ENCODE peak calls at places on chromosome 14, in eight cellular contexts. R is AG09309; Y is glutamatergic neuron; N is dorsolateral prefrontal cortex; L is epithelial cell of esophagus; T is CD4-positive, alpha-beta T cell; K is foreskin keratinocyte; X is foreskin fibroblast. B is an unnamed sample.

GRCh38 chr14:67710209-67710608 is 8.5 kb downstream of the RDH12 start:
- DNase-seq in N (no peak), Y (no peak), K (no peak), X (no peak), T (no peak), R (no peak), L (no peak), B (peak)

GRCh38 chr14:83706555-83706954 is 1823.4 kb upstream of the FLRT2 start:
- DNase-seq in L (no peak), N (no peak), T (no peak), K (no peak), Y (peak), X (peak), R (no peak), B (no peak)

GRCh38 chr14:23095196-23096108 is at the start of gene C14orf119:
- DNase-seq in L (peak), N (peak), T (peak), K (peak), Y (peak), R (peak), X (peak), B (peak)

GRCh38 chr14:100140452-100141132 is 18.9 kb downstream of the DEGS2 start:
- DNase-seq in T (no peak), K (no peak), Y (peak), R (no peak), X (no peak), N (no peak), L (peak), B (no peak)

GRCh38 chr14:75310295-75311059 is 31.8 kb downstream of the FOS start:
- DNase-seq in X (peak), R (no peak), Y (peak), T (no peak), N (peak), L (peak), K (peak), B (no peak)

GRCh38 chr14:103280278-103280917 is 53.6 kb upstream of the EIF5 start:
- DNase-seq in X (no peak), R (no peak), T (no peak), L (no peak), Y (no peak), K (no peak), N (no peak), B (no peak)

GRCh38 chr14:92475451-92476187 is 38.0 kb upstream of the RIN3 start:
- DNase-seq in N (no peak), L (peak), T (no peak), K (no peak), Y (no peak), X (peak), R (no peak), B (no peak)

GRCh38 chr14:104942586-104942985 is 17.9 kb downstream of the PLD4 start:
- DNase-seq in T (no peak), R (no peak), K (no peak), Y (peak), N (no peak), X (no peak), L (no peak), B (peak)

GRCh38 chr14:34874386-34875030 is 652 bp downstream of the BAZ1A start:
- DNase-seq in K (peak), X (peak), Y (peak), L (peak), T (peak), R (no peak), N (peak), B (peak)

GRCh38 chr14:30883508-30884294 is 9.3 kb downstream of the COCH start:
- DNase-seq in X (no peak), N (no peak), T (no peak), R (no peak), L (no peak), K (no peak), Y (no peak), B (no peak)

GRCh38 chr14:90677484-90678045 is 138.7 kb downstream of the TTC7B start:
- DNase-seq in K (no peak), T (no peak), X (peak), R (no peak), N (no peak), Y (no peak), L (peak), B (no peak)

GRCh38 chr14:69475194-69475818 is 9.2 kb upstream of the PLEKHD1 start:
- DNase-seq in N (no peak), R (no peak), X (no peak), T (no peak), L (peak), Y (no peak), K (no peak), B (no peak)

GRCh38 chr14:102530828-102531478 is 21.4 kb upstream of the ANKRD9 start:
- DNase-seq in X (no peak), Y (no peak), T (no peak), N (no peak), K (no peak), L (peak), R (no peak), B (no peak)

GRCh38 chr14:30573203-30573814 is 14.4 kb downstream of the G2E3 start:
- DNase-seq in R (no peak), Y (no peak), T (no peak), K (peak), X (no peak), L (peak), N (no peak), B (no peak)

GRCh38 chr14:49892636-49893308 is at the start of gene ARF6:
- DNase-seq in R (peak), X (peak), Y (peak), T (peak), N (peak), K (peak), L (peak), B (peak)
- TF ChIP-seq CTCF in R (no peak), X (peak), Y (no peak), T (no peak), N (peak), K (peak), L (no peak), B (no peak)

GRCh38 chr14:60488175-60488574 is 2.3 kb upstream of the C14orf39 start:
- DNase-seq in T (no peak), X (no peak), K (no peak), Y (no peak), N (no peak), R (no peak), L (no peak), B (no peak)
- TF ChIP-seq CTCF in T (no peak), X (no peak), K (peak), Y (no peak), N (peak), R (no peak), L (peak), B (no peak)

GRCh38 chr14:77318006-77318553 is 2.6 kb downstream of the POMT2 start:
- DNase-seq in N (no peak), Y (no peak), X (no peak), T (no peak), K (no peak), L (no peak), R (no peak), B (no peak)

GRCh38 chr14:77322209-77322902 is 1.5 kb downstream of the GSTZ1 start:
- DNase-seq in X (no peak), N (no peak), K (no peak), Y (no peak), L (no peak), R (no peak), T (no peak), B (no peak)

GRCh38 chr14:77319416-77319815 is 1.3 kb downstream of the POMT2 start:
- DNase-seq in X (no peak), Y (no peak), K (no peak), L (no peak), R (no peak), N (no peak), T (no peak), B (no peak)

GRCh38 chr14:77322951-77323350 is 2.1 kb downstream of the GSTZ1 start:
- DNase-seq in L (no peak), K (no peak), X (no peak), Y (no peak), T (no peak), N (no peak), R (no peak), B (no peak)

GRCh38 chr14:77320238-77320935 is at the start of gene POMT2:
- DNase-seq in L (peak), Y (peak), T (peak), R (no peak), X (peak), K (peak), N (peak), B (peak)
- TF ChIP-seq CTCF in L (peak), Y (peak), T (peak), R (peak), X (no peak), K (peak), N (peak), B (peak)

GRCh38 chr14:77457115-77457521 is 283 bp downstream of the VIPAS39 start:
- DNase-seq in Y (no peak), N (no peak), K (no peak), R (no peak), T (no peak), L (peak), X (no peak), B (no peak)

GRCh38 chr14:77457522-77458248 is at the start of the genes AHSA1 and VIPAS39:
- DNase-seq in L (peak), Y (peak), K (peak), X (peak), T (peak), R (peak), N (peak), B (peak)

GRCh38 chr14:77455966-77456640 is 1.3 kb downstream of the VIPAS39 start:
- DNase-seq in N (no peak), T (no peak), X (no peak), Y (no peak), R (no peak), K (no peak), L (no peak), B (no peak)

GRCh38 chr14:77458249-77458950 is 507 bp downstream of the AHSA1 start:
- DNase-seq in K (peak), N (no peak), L (peak), Y (peak), R (no peak), T (peak), X (no peak), B (peak)

GRCh38 chr14:77459072-77459723 is 1.3 kb downstream of the AHSA1 start:
- DNase-seq in X (peak), Y (peak), K (peak), N (peak), T (peak), R (peak), L (peak), B (peak)
- TF ChIP-seq CTCF in X (peak), Y (peak), K (peak), N (peak), T (peak), R (peak), L (peak), B (peak)

DNA sequence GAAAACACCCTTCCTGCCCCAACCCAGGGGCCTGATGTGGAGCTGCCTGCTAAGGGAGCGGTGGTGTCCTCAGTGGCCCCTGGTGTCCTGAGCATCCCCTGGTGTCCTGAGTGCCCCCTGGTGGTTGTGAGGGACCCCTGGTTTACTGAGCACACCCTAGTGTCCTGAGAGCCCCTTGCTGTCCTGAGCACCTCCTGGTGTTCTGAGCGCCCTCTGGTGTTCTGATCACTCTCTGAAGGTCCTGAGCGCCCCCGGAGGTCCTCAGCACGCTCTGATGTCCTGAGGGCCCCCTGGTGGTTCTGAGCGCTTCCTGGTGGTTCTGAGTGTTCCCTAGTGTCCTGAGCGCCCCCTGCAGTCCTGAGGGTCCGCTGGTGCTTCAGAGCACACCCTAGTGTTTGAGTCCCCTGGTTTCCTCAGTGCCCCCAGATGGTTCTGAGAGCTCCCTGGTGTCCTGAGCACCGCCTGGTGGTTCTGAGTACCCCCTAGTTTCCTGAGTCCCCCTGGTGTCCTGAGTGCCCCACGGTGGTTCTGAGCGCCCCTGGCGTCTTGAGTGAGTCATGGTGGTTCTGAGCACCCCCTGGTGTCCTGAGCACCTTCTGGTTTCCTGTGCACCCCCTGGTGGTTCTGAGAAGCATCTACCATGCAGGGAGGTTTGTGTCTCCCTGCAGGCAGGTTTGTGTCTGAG is 1004.2 kb downstream of the TMEM121 start:
- DNase-seq in X (no peak), K (no peak), L (no peak), T (peak), Y (no peak), R (no peak), N (no peak), B (no peak)
- TF ChIP-seq CTCF in X (no peak), K (no peak), L (no peak), T (peak), Y (no peak), R (no peak), N (no peak), B (no peak)

DNA sequence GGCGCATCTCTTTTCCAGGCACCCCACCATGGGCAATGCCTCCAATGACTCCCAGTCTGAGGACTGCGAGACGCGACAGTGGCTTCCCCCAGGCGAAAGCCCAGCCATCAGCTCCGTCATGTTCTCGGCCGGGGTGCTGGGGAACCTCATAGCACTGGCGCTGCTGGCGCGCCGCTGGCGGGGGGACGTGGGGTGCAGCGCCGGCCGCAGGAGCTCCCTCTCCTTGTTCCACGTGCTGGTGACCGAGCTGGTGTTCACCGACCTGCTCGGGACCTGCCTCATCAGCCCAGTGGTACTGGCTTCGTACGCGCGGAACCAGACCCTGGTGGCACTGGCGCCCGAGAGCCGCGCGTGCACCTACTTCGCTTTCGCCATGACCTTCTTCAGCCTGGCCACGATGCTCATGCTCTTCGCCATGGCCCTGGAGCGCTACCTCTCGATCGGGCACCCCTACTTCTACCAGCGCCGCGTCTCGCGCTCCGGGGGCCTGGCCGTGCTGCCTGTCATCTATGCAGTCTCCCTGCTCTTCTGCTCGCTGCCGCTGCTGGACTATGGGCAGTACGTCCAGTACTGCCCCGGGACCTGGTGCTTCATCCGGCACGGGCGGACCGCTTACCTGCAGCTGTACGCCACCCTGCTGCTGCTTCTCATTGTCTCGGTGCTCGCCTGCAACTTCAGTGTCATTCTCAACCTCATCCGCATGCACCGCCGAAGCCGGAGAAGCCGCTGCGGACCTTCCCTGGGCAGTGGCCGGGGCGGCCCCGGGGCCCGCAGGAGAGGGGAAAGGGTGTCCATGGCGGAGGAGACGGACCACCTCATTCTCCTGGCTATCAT is 626 bp downstream of the PTGER2 start:
- DNase-seq in L (peak), R (no peak), T (peak), X (peak), N (no peak), Y (peak), K (no peak), B (peak)
- TF ChIP-seq CTCF in L (no peak), R (no peak), T (no peak), X (no peak), N (no peak), Y (no peak), K (no peak), B (no peak)

GRCh38 chr14:37571391-37571790 is 23.7 kb downstream of the FOXA1 start:
- DNase-seq in T (no peak), L (no peak), X (no peak), K (no peak), Y (no peak), R (no peak), N (no peak), B (no peak)

GRCh38 chr14:37566811-37567371 is 28.2 kb downstream of the FOXA1 start:
- DNase-seq in Y (no peak), R (no peak), K (no peak), T (no peak), X (no peak), N (no peak), L (no peak), B (no peak)

GRCh38 chr14:37569729-37570128 is 25.3 kb downstream of the FOXA1 start:
- DNase-seq in T (no peak), Y (no peak), N (no peak), X (no peak), L (no peak), K (no peak), R (no peak), B (no peak)

GRCh38 chr14:37563189-37563588 is 31.9 kb downstream of the FOXA1 start:
- DNase-seq in Y (no peak), T (no peak), N (no peak), L (no peak), R (no peak), X (no peak), K (no peak), B (no peak)

DNA sequence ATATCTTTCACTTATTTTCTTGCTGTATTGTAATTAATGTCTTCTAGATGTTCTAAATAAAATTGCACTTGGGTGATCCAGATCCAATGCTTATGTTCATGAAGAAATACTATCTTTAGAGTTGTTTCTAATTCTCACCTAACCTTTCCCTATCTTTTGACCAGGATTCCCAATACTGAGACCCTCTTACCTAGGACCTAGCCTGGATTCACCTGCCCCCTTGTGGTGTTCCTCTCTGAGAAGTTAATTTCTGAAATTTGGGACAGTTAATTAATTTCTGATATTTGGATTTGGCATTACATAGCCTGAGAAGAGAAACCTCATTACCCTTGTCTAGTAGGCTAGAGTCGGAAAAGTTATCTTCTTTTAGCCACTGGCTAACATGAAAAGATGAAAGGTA is 29.5 kb downstream of the FOXA1 start:
- DNase-seq in Y (no peak), T (no peak), X (no peak), K (no peak), R (no peak), L (no peak), N (no peak), B (no peak)
- TF ChIP-seq CTCF in Y (peak), T (no peak), X (peak), K (peak), R (no peak), L (peak), N (no peak), B (peak)

GRCh38 chr14:58297762-58298476 is 436 bp upstream of the ARID4A start:
- DNase-seq in L (peak), T (peak), N (peak), Y (peak), K (peak), X (peak), R (peak), B (peak)
- TF ChIP-seq CTCF in L (no peak), T (no peak), N (no peak), Y (no peak), K (peak), X (no peak), R (no peak), B (no peak)

DNA sequence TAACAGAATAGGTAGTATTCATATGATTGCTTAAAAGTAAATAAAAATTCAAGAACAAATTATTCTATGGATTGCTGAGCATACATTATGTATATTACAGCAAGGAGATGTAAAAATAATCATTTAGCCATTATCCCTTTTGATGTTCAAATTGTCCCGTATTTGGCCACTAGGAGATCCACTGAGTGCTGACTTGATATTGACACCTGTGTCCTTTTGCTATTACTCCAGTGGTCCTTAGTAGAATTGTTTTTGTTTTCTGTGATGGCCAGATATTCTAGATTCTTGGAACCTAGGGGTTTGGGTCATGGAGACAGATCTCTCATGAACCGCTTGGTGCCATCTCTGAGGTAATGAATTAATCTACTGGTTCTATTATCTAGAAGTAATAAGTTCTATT is 16.8 kb downstream of the ERO1A start:
- DNase-seq in R (no peak), T (no peak), N (no peak), Y (no peak), L (peak), K (no peak), X (no peak), B (no peak)
- TF ChIP-seq CTCF in R (peak), T (peak), N (no peak), Y (peak), L (peak), K (peak), X (peak), B (peak)

B was measured in Caco-2.